ENCODE peak calls at places on chromosomes 13 and 19, in ten cellular contexts. One of them, this sample, is unnamed.

GRCh38 chr19:54029930-54030490 is 33.7 kb downstream of the VSTM1 start:
- DNase-seq in body of pancreas: peak; percentile 59
- DNase-seq in heart left ventricle: no peak
- DNase-seq in adrenal gland: peak; percentile 70
- DNase-seq in AG09309: peak; percentile 16
- DNase-seq in choroid plexus epithelial cell: peak; percentile 77
- DNase-seq in fibroblast of lung: peak; percentile 58
- DNase-seq in A549: peak; percentile 88
- DNase-seq in GM23338: peak; percentile 95
- DNase-seq in hepatocyte: peak; percentile 80
- DNase-seq in this sample: peak; percentile 67

GRCh38 chr19:53463263-53463662 is 4.3 kb upstream of the ZNF813 start:
- DNase-seq in body of pancreas: peak; percentile 7
- DNase-seq in heart left ventricle: peak; percentile 79
- DNase-seq in adrenal gland: peak; percentile 75
- DNase-seq in AG09309: no peak
- DNase-seq in choroid plexus epithelial cell: peak; percentile 28
- DNase-seq in fibroblast of lung: peak; percentile 13
- DNase-seq in A549: no peak
- DNase-seq in GM23338: peak; percentile 98
- DNase-seq in hepatocyte: no peak
- DNase-seq in this sample: peak; percentile 7

GRCh38 chr19:42397315-42398166 is 7.4 kb upstream of the CNFN start:
- DNase-seq in body of pancreas: no peak
- DNase-seq in heart left ventricle: no peak
- DNase-seq in adrenal gland: no peak
- DNase-seq in AG09309: no peak
- DNase-seq in choroid plexus epithelial cell: no peak
- DNase-seq in fibroblast of lung: no peak
- DNase-seq in A549: peak; percentile 44
- DNase-seq in GM23338: no peak
- DNase-seq in hepatocyte: no peak
- DNase-seq in this sample: peak; percentile 49

GRCh38 chr13:50133277-50133953 is 118.2 kb downstream of the KCNRG start:
- DNase-seq in body of pancreas: no peak
- DNase-seq in heart left ventricle: peak; percentile 58
- DNase-seq in adrenal gland: no peak
- DNase-seq in AG09309: no peak
- DNase-seq in choroid plexus epithelial cell: no peak
- DNase-seq in fibroblast of lung: no peak
- DNase-seq in A549: no peak
- DNase-seq in GM23338: peak; percentile 69
- DNase-seq in hepatocyte: no peak
- DNase-seq in this sample: no peak

GRCh38 chr13:94209110-94209509 is 270.4 kb downstream of the DCT start:
- DNase-seq in body of pancreas: no peak
- DNase-seq in heart left ventricle: no peak
- DNase-seq in adrenal gland: no peak
- DNase-seq in AG09309: no peak
- DNase-seq in choroid plexus epithelial cell: peak; percentile 55
- DNase-seq in fibroblast of lung: peak; percentile 6
- DNase-seq in A549: no peak
- DNase-seq in GM23338: no peak
- DNase-seq in hepatocyte: no peak
- DNase-seq in this sample: peak; percentile 58

GRCh38 chr13:21752501-21752900 is 81.6 kb downstream of the FGF9 start:
- DNase-seq in body of pancreas: no peak
- DNase-seq in heart left ventricle: no peak
- DNase-seq in adrenal gland: no peak
- DNase-seq in AG09309: no peak
- DNase-seq in choroid plexus epithelial cell: no peak
- DNase-seq in fibroblast of lung: no peak
- DNase-seq in A549: no peak
- DNase-seq in GM23338: no peak
- DNase-seq in hepatocyte: no peak
- DNase-seq in this sample: no peak

GRCh38 chr13:111145506-111145905 is 30.4 kb downstream of the ARHGEF7 start:
- DNase-seq in body of pancreas: no peak
- DNase-seq in heart left ventricle: peak; percentile 36
- DNase-seq in adrenal gland: no peak
- DNase-seq in AG09309: no peak
- DNase-seq in choroid plexus epithelial cell: no peak
- DNase-seq in fibroblast of lung: no peak
- DNase-seq in A549: no peak
- DNase-seq in GM23338: no peak
- DNase-seq in hepatocyte: no peak
- DNase-seq in this sample: no peak

GRCh38 chr19:33344210-33344609 is 29.3 kb upstream of the CEBPG start:
- DNase-seq in body of pancreas: peak; percentile 6
- DNase-seq in heart left ventricle: no peak
- DNase-seq in adrenal gland: no peak
- DNase-seq in AG09309: no peak
- DNase-seq in choroid plexus epithelial cell: no peak
- DNase-seq in fibroblast of lung: no peak
- DNase-seq in A549: no peak
- DNase-seq in GM23338: peak; percentile 59
- DNase-seq in hepatocyte: no peak
- DNase-seq in this sample: peak; percentile 47

GRCh38 chr13:59978862-59979261 is 184.9 kb downstream of the DIAPH3 start:
- DNase-seq in body of pancreas: no peak
- DNase-seq in heart left ventricle: no peak
- DNase-seq in adrenal gland: no peak
- DNase-seq in AG09309: no peak
- DNase-seq in choroid plexus epithelial cell: no peak
- DNase-seq in fibroblast of lung: no peak
- DNase-seq in A549: no peak
- DNase-seq in GM23338: no peak
- DNase-seq in hepatocyte: no peak
- DNase-seq in this sample: no peak

GRCh38 chr19:38062959-38063786 is 156.2 kb downstream of the SIPA1L3 start:
- DNase-seq in body of pancreas: peak; percentile 43
- DNase-seq in heart left ventricle: no peak
- DNase-seq in adrenal gland: no peak
- DNase-seq in AG09309: no peak
- DNase-seq in choroid plexus epithelial cell: no peak
- DNase-seq in fibroblast of lung: peak; percentile 35
- DNase-seq in A549: no peak
- DNase-seq in GM23338: no peak
- DNase-seq in hepatocyte: no peak
- DNase-seq in this sample: peak; percentile 22

GRCh38 chr19:17830567-17831418 is 9.5 kb upstream of the INSL3 start:
- DNase-seq in body of pancreas: peak; percentile 88
- DNase-seq in heart left ventricle: no peak
- DNase-seq in adrenal gland: peak; percentile 74
- DNase-seq in AG09309: no peak
- DNase-seq in choroid plexus epithelial cell: peak; percentile 84
- DNase-seq in fibroblast of lung: peak; percentile 75
- DNase-seq in A549: peak; percentile 91
- DNase-seq in GM23338: peak; percentile 95
- DNase-seq in hepatocyte: peak; percentile 90
- DNase-seq in this sample: peak; percentile 75

GRCh38 chr13:32001392-32001768 is 30.2 kb upstream of the FRY start:
- DNase-seq in body of pancreas: peak; percentile 79
- DNase-seq in heart left ventricle: no peak
- DNase-seq in adrenal gland: no peak
- DNase-seq in AG09309: no peak
- DNase-seq in choroid plexus epithelial cell: peak; percentile 73
- DNase-seq in fibroblast of lung: peak; percentile 54
- DNase-seq in A549: peak; percentile 39
- DNase-seq in GM23338: peak; percentile 74
- DNase-seq in hepatocyte: peak; percentile 50
- DNase-seq in this sample: peak; percentile 58

DNA sequence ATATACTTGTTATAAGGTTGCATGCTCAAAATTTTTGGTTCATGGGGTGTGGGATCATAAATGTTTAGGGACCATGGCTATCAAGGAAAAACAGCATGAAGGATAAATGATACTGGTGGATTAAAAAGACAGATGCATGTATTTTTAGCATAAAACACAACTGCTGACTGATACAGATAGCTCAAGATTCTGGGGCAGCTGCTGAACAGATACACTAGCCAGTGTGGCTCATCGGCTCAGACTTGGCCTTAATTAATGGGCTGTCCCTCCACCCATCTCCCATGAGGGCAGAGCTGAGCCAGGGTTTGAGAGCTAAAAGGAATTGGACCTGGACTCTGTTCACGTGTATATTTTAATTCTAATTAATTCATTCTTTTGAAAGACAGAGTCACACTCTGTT is 11.5 kb downstream of the ALOX5AP start:
- DNase-seq in body of pancreas: no peak
- DNase-seq in heart left ventricle: no peak
- DNase-seq in adrenal gland: no peak
- DNase-seq in AG09309: no peak
- DNase-seq in choroid plexus epithelial cell: no peak
- DNase-seq in fibroblast of lung: no peak
- DNase-seq in A549: no peak
- DNase-seq in GM23338: no peak
- DNase-seq in hepatocyte: no peak
- DNase-seq in this sample: no peak
- H3K4me3 ChIP-seq in body of pancreas: no peak overlapping the region
- H3K4me3 ChIP-seq in heart left ventricle: no peak overlapping the region
- H3K4me3 ChIP-seq in adrenal gland: no peak overlapping the region
- H3K4me3 ChIP-seq in AG09309: no peak overlapping the region
- H3K4me3 ChIP-seq in choroid plexus epithelial cell: no peak overlapping the region
- H3K4me3 ChIP-seq in fibroblast of lung: no peak overlapping the region
- H3K4me3 ChIP-seq in A549: no peak overlapping the region
- H3K4me3 ChIP-seq in GM23338: no peak overlapping the region
- H3K4me3 ChIP-seq in hepatocyte: no peak overlapping the region
- H3K4me3 ChIP-seq in this sample: no peak overlapping the region

DNA sequence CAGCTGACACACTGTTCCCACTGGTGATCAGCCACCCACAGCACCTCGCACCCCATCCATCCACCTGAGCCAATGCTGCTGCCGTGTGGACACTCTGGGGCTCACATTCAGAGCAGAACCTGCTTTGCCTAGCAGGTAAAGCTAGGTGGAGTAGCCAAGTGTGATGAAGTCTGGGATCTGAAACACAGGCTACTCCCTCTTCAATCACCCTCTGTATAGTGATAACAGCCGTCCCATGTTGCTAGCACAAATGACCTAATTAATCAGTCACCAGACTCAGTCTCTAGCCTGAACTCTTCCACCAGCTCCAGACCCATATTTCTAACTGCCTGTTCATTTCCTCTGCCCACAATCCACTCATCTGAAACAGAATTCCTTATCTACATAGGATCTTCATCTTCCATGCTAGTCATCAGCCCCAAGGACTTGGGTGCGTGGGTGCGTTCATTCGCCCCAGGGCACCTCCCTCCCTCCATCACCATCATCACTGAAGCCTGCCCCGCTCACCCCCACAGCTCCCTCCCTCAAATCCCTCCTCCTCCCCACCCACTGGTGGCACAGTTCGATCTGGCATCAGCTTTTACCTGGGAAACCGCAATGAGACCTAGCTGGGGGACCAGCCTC is 19.8 kb downstream of the STK24 start:
- DNase-seq in body of pancreas: peak; percentile 55
- DNase-seq in heart left ventricle: no peak
- DNase-seq in adrenal gland: no peak
- DNase-seq in AG09309: no peak
- DNase-seq in choroid plexus epithelial cell: no peak
- DNase-seq in fibroblast of lung: no peak
- DNase-seq in A549: no peak
- DNase-seq in GM23338: no peak
- DNase-seq in hepatocyte: peak; percentile 50
- DNase-seq in this sample: no peak
- TF ChIP-seq CTCF in body of pancreas: peak; percentile 67
- TF ChIP-seq CTCF in heart left ventricle: no peak
- TF ChIP-seq CTCF in adrenal gland: no peak
- TF ChIP-seq CTCF in AG09309: peak; percentile 5
- TF ChIP-seq CTCF in choroid plexus epithelial cell: no peak
- TF ChIP-seq CTCF in fibroblast of lung: no peak
- TF ChIP-seq CTCF in A549: no peak
- TF ChIP-seq CTCF in GM23338: peak; percentile 12
- TF ChIP-seq CTCF in hepatocyte: peak; percentile 27
- TF ChIP-seq CTCF in this sample: no peak

DNA sequence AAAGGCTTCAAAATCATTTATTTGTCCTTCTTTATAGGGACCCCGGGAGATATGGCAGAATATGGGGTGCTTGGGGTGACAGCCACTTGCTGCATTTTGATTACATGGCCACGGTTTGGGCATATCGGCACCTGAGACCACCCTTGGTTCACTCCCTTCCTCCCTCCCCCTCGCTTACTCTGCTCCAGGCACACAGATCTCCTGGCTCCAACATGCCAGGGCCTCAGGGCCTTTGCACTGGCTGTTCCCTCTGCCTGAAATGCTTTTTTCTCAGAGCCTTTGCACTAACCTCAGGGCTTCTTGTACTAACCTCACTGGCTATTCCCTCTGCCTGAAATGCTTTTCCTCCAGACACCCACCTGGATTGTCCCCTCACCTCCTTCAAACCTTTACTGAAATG is 23.8 kb downstream of the VAV1 start:
- DNase-seq in body of pancreas: no peak
- DNase-seq in heart left ventricle: no peak
- DNase-seq in adrenal gland: no peak
- DNase-seq in AG09309: no peak
- DNase-seq in choroid plexus epithelial cell: no peak
- DNase-seq in fibroblast of lung: no peak
- DNase-seq in A549: no peak
- DNase-seq in GM23338: no peak
- DNase-seq in hepatocyte: no peak
- DNase-seq in this sample: no peak
- H3K4me3 ChIP-seq in body of pancreas: no peak overlapping the region
- H3K4me3 ChIP-seq in heart left ventricle: no peak overlapping the region
- H3K4me3 ChIP-seq in adrenal gland: no peak overlapping the region
- H3K4me3 ChIP-seq in AG09309: no peak overlapping the region
- H3K4me3 ChIP-seq in choroid plexus epithelial cell: no peak overlapping the region
- H3K4me3 ChIP-seq in fibroblast of lung: no peak overlapping the region
- H3K4me3 ChIP-seq in A549: no peak overlapping the region
- H3K4me3 ChIP-seq in GM23338: no peak overlapping the region
- H3K4me3 ChIP-seq in hepatocyte: no peak overlapping the region
- H3K4me3 ChIP-seq in this sample: no peak overlapping the region

GRCh38 chr19:55486043-55486970 is 1.3 kb downstream of the NAT14 start:
- DNase-seq in body of pancreas: no peak
- DNase-seq in heart left ventricle: peak; percentile 76
- DNase-seq in adrenal gland: peak; percentile 55
- DNase-seq in AG09309: no peak
- DNase-seq in choroid plexus epithelial cell: no peak
- DNase-seq in fibroblast of lung: no peak
- DNase-seq in A549: no peak
- DNase-seq in GM23338: no peak
- DNase-seq in hepatocyte: no peak
- DNase-seq in this sample: peak; percentile 61
- TF ChIP-seq CTCF in body of pancreas: no peak
- TF ChIP-seq CTCF in heart left ventricle: peak; percentile 37
- TF ChIP-seq CTCF in adrenal gland: peak; percentile 40
- TF ChIP-seq CTCF in AG09309: peak; percentile 64
- TF ChIP-seq CTCF in choroid plexus epithelial cell: no peak
- TF ChIP-seq CTCF in fibroblast of lung: peak; percentile 35
- TF ChIP-seq CTCF in A549: no peak
- TF ChIP-seq CTCF in GM23338: no peak
- TF ChIP-seq CTCF in hepatocyte: no peak
- TF ChIP-seq CTCF in this sample: peak; percentile 46

This sample was measured in fibroblast of mammary gland.